ENCODE peak calls at places on chromosomes 11 and 22, in five cellular contexts. H is transverse colon, Z is pancreas, T is stomach, F is fibroblast of lung. N is an unnamed sample. For H3K4me1, the result is how much of the 10 kb centered on the place peaks cover.

GRCh38 chr22:25083414-25084166 is 116.1 kb upstream of the CRYBB3 start:
- DNase-seq in H (peak), Z (peak), T (no peak), F (no peak), N (no peak)

GRCh38 chr11:74212533-74212932 is 41.4 kb downstream of the PPME1 start:
- DNase-seq in H (no peak), Z (no peak), T (no peak), F (peak), N (no peak)

GRCh38 chr11:119694334-119694733 is 34.7 kb downstream of the NECTIN1 start:
- DNase-seq in H (peak), Z (peak), T (peak), F (peak), N (no peak)

GRCh38 chr22:19806213-19807160 is 45.9 kb downstream of the TBX1 start:
- DNase-seq in H (peak), Z (no peak), T (peak), F (peak), N (no peak)

GRCh38 chr22:18078329-18079041 is 695 bp downstream of the PEX26 start:
- DNase-seq in H (peak), Z (peak), T (peak), F (peak), N (peak)

GRCh38 chr11:17405232-17406005 is 17.0 kb upstream of the KCNJ11 start:
- DNase-seq in H (peak), Z (peak), T (peak), F (peak), N (peak)

GRCh38 chr22:44920183-44920582 is 89.6 kb downstream of the PHF21B start:
- DNase-seq in H (no peak), Z (no peak), T (no peak), F (no peak), N (no peak)

GRCh38 chr22:36405221-36405631 is 17.5 kb upstream of the MYH9 start:
- DNase-seq in H (no peak), Z (no peak), T (no peak), F (no peak), N (no peak)

GRCh38 chr22:32050678-32051515 is 7.8 kb downstream of the SLC5A1 start:
- DNase-seq in H (no peak), Z (peak), T (peak), F (peak), N (peak)

GRCh38 chr22:24170189-24170588 is 11.1 kb upstream of the SUSD2 start:
- DNase-seq in H (no peak), Z (no peak), T (no peak), F (no peak), N (no peak)

GRCh38 chr22:29782061-29782845 is 15.1 kb downstream of the UQCR10 start:
- DNase-seq in H (peak), Z (peak), T (peak), F (peak), N (peak)

GRCh38 chr11:101083334-101083733 is 46.3 kb downstream of the PGR start:
- DNase-seq in H (no peak), Z (no peak), T (no peak), F (no peak), N (no peak)

GRCh38 chr11:46237248-46238077 is 40.0 kb upstream of the CREB3L1 start:
- DNase-seq in H (peak), Z (peak), T (peak), F (peak), N (peak)

GRCh38 chr11:122769126-122769780 is 69.0 kb upstream of the CRTAM start:
- DNase-seq in H (no peak), Z (no peak), T (no peak), F (peak), N (no peak)

GRCh38 chr11:117230286-117230961 is 1.4 kb downstream of the PCSK7 start:
- DNase-seq in H (no peak), Z (no peak), T (no peak), F (peak), N (no peak)

GRCh38 chr11:1468473-1469066 is 18.0 kb downstream of the MOB2 start:
- DNase-seq in H (no peak), Z (peak), T (no peak), F (no peak), N (no peak)

GRCh38 chr22:20424937-20425587 is 12.6 kb downstream of the SCARF2 start:
- DNase-seq in H (no peak), Z (no peak), T (no peak), F (no peak), N (peak)

GRCh38 chr11:57792870-57793269 is 31.3 kb downstream of the CTNND1 start:
- DNase-seq in H (no peak), Z (no peak), T (no peak), F (no peak), N (no peak)

GRCh38 chr22:25069426-25069757 is 116.9 kb downstream of the KIAA1671 start:
- DNase-seq in H (no peak), Z (no peak), T (no peak), F (no peak), N (no peak)

GRCh38 chr22:46073683-46074504 is 76.4 kb upstream of the PPARA start:
- DNase-seq in H (peak), Z (peak), T (peak), F (peak), N (peak)

GRCh38 chr11:124920870-124921609 is 2.0 kb downstream of the HEPN1 start:
- DNase-seq in H (peak), Z (peak), T (peak), F (peak), N (peak)

GRCh38 chr22:46289244-46289891 is 7.3 kb upstream of the GTSE1 start:
- DNase-seq in H (no peak), Z (peak), T (no peak), F (no peak), N (no peak)

GRCh38 chr11:61632096-61632495 is 48.1 kb upstream of the DAGLA start:
- DNase-seq in H (no peak), Z (no peak), T (no peak), F (peak), N (no peak)

GRCh38 chr11:111408789-111409727 is 30.0 kb upstream of the POU2AF1 start:
- DNase-seq in H (no peak), Z (no peak), T (no peak), F (peak), N (no peak)

GRCh38 chr22:40819741-40820140 is 595 bp upstream of the SLC25A17 start:
- DNase-seq in H (no peak), Z (no peak), T (no peak), F (peak), N (no peak)

GRCh38 chr11:63574856-63575602 is 11.8 kb upstream of the PLAAT2 start:
- DNase-seq in H (no peak), Z (no peak), T (no peak), F (peak), N (no peak)

GRCh38 chr11:115497303-115497702 is 6.9 kb downstream of the CADM1 start:
- DNase-seq in H (no peak), Z (no peak), T (no peak), F (peak), N (no peak)

GRCh38 chr11:126544311-126545056 is 189.0 kb downstream of the ST3GAL4 start:
- DNase-seq in H (peak), Z (no peak), T (no peak), F (peak), N (no peak)

GRCh38 chr22:44396021-44396726 is 83.4 kb upstream of the SHISAL1 start:
- DNase-seq in H (no peak), Z (no peak), T (peak), F (no peak), N (peak)

GRCh38 chr11:20363500-20364411 is at the start of gene HTATIP2:
- DNase-seq in H (peak), Z (peak), T (peak), F (peak), N (peak)

GRCh38 chr11:96051820-96052219 is 127.9 kb upstream of the MTMR2 start:
- DNase-seq in H (no peak), Z (no peak), T (no peak), F (no peak), N (no peak)

GRCh38 chr11:114315749-114316368 is 19.7 kb downstream of the NNMT start:
- DNase-seq in H (peak), Z (no peak), T (peak), F (no peak), N (no peak)

GRCh38 chr11:64864473-64865285 is 13.7 kb downstream of the EHD1 start:
- DNase-seq in H (peak), Z (no peak), T (no peak), F (peak), N (peak)

GRCh38 chr11:76777922-76778321 is 5.2 kb upstream of the TSKU start:
- DNase-seq in H (no peak), Z (no peak), T (no peak), F (no peak), N (no peak)

GRCh38 chr11:1889941-1890855 is 1.5 kb downstream of the PRR33 start:
- DNase-seq in H (no peak), Z (no peak), T (no peak), F (no peak), N (no peak)

GRCh38 chr11:116862951-116863350 is 25.5 kb upstream of the APOA1 start:
- DNase-seq in H (no peak), Z (no peak), T (no peak), F (peak), N (no peak)

GRCh38 chr11:59207988-59208432 is 4.7 kb downstream of the MPEG1 start:
- DNase-seq in H (no peak), Z (no peak), T (peak), F (peak), N (no peak)

GRCh38 chr11:84089072-84090057 is 803.2 kb upstream of the CCDC90B start:
- DNase-seq in H (no peak), Z (no peak), T (no peak), F (no peak), N (no peak)

GRCh38 chr22:18103527-18104269 is 6.9 kb upstream of the TUBA8 start:
- DNase-seq in H (no peak), Z (no peak), T (no peak), F (no peak), N (no peak)

GRCh38 chr11:46279393-46280099 is 2.1 kb downstream of the CREB3L1 start:
- DNase-seq in H (peak), Z (peak), T (peak), F (peak), N (peak)

GRCh38 chr11:55172734-55173415 is 89.1 kb upstream of the TRIM48 start:
- DNase-seq in H (no peak), Z (peak), T (no peak), F (no peak), N (peak)
- H3K27ac ChIP-seq in H (no peak), Z (no peak), T (no peak), F (no peak), N (no peak)

DNA sequence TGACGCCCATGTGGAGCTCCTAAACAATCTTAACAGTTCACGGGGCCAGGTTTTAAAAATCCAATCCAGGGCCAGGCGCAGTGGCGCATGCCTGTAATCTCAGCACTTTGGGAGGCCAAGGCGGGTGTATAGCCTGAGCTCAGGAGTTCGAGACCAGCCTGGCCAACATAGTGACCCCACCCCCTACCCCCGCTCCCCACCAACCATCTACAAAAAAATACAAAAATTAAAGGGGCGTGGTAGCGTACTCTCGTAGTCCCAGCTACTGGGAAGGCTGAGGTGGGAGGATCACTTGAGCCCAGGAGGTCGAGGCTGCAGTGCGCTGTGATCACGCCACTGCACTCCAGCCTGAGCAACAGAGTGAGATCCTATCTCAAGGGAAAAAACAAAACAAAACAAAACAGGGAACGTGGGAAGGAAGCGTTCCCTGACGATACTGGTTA is 689 bp upstream of the SART1 start:
- DNase-seq in H (no peak), Z (no peak), T (no peak), F (no peak), N (no peak)
- H3K4me1 ChIP-seq in H (under half), Z (under half), T (under half), F (under half), N (under half)

GRCh38 chr11:15526032-15526431 is 411.3 kb downstream of the INSC start:
- DNase-seq in H (no peak), Z (no peak), T (no peak), F (no peak), N (no peak)
- H3K27ac ChIP-seq in H (no peak), Z (no peak), T (no peak), F (no peak), N (no peak)

DNA sequence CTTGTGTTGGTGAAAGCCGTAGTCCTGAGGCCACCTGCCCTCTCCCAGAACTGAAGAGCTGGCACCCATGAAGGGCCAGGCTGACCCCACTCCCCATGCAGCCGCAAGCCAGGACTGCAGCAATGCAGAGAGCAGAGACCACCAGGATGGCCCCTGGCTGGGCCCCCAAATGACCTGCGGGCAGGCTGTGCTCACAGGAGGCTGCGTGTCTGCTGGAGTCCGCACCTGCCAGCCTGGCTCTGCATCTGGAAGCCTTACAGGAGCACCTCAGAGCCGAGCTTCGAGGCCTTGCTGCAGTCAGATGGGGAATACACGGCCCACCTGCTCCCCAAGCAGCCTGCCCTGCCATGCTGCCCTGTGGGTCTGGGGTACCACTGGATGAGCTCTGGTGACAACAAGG is 1336.8 kb downstream of the TBC1D22A start:
- DNase-seq in H (no peak), Z (no peak), T (peak), F (no peak), N (no peak)
- H3K4me1 ChIP-seq in H (under half), Z (under half), T (under half), F (under half), N (under half)

DNA sequence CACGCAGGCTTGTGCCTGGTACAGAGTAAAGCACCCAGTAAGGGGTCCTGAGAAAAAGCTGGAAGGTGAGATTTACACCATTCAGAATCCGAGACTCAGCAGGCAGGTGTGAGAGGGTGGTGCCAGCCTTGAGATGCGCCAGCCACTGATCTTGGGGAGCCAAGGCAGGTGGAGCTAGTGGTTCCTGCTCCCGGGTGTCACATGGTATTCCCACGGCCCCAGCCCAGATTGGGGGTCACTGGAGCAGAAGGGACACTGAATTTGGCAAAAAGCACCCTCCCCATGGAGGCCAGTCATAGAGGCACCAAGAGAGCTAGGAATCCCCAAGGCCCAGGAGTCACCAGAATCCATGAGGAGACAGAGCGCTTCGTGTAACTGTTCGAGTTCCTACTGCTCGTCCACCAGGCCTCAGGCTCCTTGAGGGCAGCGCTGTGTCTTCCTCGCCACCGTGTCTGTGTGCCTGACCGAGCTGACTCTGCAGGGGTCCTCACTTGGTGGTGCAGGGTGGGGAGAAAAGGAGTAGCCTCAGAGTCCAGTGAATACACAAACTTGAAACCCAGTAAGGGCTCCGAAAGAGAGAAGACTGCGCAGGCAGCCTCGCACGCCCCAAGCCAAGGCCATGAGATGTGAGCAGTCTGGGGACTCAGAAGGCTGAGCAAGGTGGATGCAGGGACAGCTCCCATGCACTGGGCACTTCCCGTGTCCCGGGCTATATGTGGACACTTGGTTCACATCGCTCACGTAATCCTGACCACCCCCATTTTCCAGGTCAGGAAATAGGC is 28.2 kb downstream of the TOM1 start:
- DNase-seq in H (no peak), Z (no peak), T (no peak), F (no peak), N (no peak)
- H3K27ac ChIP-seq in H (no peak), Z (peak), T (peak), F (no peak), N (no peak)

GRCh38 chr22:21815357-21815756 is 52.1 kb downstream of the MAPK1 start:
- DNase-seq in H (no peak), Z (no peak), T (no peak), F (no peak), N (no peak)
- H3K4me1 ChIP-seq in H (under half), Z (under half), T (half or more), F (under half), N (under half)

GRCh38 chr11:86681039-86681745 is 8.8 kb upstream of the ME3 start:
- DNase-seq in H (no peak), Z (no peak), T (no peak), F (no peak), N (no peak)
- H3K27ac ChIP-seq in H (peak), Z (no peak), T (peak), F (no peak), N (peak)

DNA sequence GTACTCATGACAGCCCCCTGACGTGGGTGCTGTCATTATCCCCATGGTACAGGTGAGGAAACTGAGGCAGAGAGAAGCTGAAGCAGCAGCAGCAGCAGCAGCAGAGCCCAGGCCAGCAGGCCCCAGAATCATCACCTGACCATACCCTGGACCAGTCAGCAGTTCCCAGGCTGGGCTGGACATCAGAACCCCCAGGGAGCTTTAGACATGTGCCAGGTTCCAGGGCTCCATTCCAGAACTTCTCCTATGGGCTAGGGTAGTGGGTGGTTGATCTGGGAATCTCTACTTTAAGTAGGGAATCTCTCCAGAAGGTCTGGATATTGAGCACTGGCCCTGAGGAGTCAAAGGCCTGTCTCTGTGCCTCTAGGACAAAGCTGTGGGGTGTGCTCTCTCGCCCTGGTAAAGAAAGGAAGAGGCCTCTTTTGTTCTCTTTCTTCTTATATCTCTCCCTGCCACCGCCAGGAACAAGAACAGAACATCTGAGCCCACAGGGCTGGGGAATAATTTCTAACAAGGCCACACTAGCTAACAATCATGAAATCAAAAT is 26.6 kb downstream of the MAFF start:
- DNase-seq in H (no peak), Z (no peak), T (no peak), F (no peak), N (no peak)
- H3K4me1 ChIP-seq in H (under half), Z (under half), T (under half), F (under half), N (under half)

DNA sequence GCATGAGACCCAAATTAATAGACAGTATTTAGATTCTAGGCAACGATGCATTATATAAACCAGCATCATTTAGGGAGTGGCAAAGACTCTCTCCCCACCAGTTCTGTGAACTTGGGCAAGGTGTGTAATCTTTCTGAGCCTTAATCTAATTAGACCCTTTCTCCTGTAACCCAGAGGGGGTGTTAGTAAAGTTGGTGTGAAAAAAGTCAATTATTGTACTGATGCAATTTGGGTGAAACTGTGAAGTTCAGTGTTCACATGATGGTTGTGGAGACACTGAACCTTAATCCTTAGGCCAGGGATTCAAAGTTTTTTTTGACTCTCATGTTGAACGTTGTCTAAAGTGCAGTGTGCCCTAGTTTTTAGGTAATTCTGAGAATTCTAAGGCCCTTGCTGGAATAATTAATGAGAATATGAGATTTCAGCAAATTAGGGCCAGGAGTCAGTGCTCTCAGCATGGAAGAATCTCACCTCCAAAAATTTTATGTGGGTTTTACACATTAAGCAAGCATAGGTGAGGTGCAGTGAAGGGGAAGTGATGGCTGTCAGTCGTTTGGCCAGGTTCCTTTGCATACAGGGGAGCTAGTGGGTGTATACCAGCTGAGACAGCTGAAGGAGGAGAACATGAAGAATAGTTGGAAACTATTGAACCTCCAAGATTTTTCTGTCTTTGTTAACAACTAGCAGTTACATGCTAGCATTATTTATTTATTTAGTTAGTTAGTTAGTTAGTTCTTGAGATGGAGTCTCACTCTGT is 94.2 kb downstream of the PTPRJ start:
- DNase-seq in H (no peak), Z (no peak), T (no peak), F (peak), N (no peak)
- H3K27ac ChIP-seq in H (no peak), Z (no peak), T (no peak), F (no peak), N (no peak)

DNA sequence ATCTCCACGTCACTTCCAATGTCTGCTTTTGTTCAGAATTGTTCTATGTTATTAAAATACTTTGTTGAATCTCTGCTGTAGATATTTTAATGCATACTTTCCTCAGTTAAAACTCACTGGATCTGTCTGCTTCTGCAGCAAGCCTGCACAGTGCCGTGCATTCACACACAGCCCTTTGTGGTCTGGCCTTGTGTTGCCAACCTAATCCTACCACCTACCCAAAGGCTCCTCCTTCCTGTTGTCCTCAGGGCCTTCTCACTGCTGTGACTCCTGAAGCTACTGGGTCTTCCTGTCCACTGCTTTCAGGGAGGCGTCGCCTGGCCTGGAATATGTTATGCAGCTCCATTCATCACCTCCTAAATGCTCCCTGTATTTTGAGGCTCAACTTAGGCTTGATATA is 67.0 kb downstream of the PPP6R3 start:
- DNase-seq in H (no peak), Z (no peak), T (no peak), F (no peak), N (no peak)
- H3K4me1 ChIP-seq in H (half or more), Z (under half), T (half or more), F (under half), N (under half)